ENCODE peak calls at places on chromosomes 7 and 10, in seven cellular contexts. N, C, V, A, L, B and E are unnamed samples.
A peak's percentile ranks its signal among the peaks of the same experiment; 100 is the strongest.

GRCh38 chr7:33043434-33043833 is 19.1 kb downstream of the NT5C3A start:
- DNase-seq in L (no peak), N (no peak), B (no peak), A (no peak), V (no peak), C (no peak), E (no peak)

GRCh38 chr10:28925154-28925663 is 247.9 kb downstream of the BAMBI start:
- DNase-seq in C (no peak), L (no peak), V (no peak), B (no peak), A (no peak), N (no peak), E (no peak)

GRCh38 chr10:63266337-63267327 is 133.5 kb downstream of the NRBF2 start:
- DNase-seq in C (peak; percentile 53), B (peak; percentile 18), N (no peak), V (no peak), L (peak; percentile 62), A (peak; percentile 21), E (peak; percentile 90)

GRCh38 chr7:18421297-18422004 is 74.1 kb upstream of the HDAC9 start:
- DNase-seq in A (no peak), B (no peak), V (no peak), N (no peak), C (no peak), L (peak; percentile 4), E (no peak)

GRCh38 chr7:116525298-116525912 is 569 bp downstream of the CAV1 start:
- DNase-seq in C (peak; percentile 44), A (peak; percentile 52), N (peak; percentile 34), V (peak; percentile 49), B (peak; percentile 74), L (no peak), E (no peak)

GRCh38 chr10:122113161-122113944 is 124.4 kb downstream of the TACC2 start:
- DNase-seq in B (no peak), V (peak; percentile 94), L (no peak), N (peak; percentile 49), C (peak; percentile 67), A (peak; percentile 92), E (no peak)

GRCh38 chr7:128876586-128876977 is 13.9 kb downstream of the ATP6V1F start:
- DNase-seq in N (no peak), C (no peak), V (no peak), A (no peak), B (no peak), L (no peak), E (no peak)

GRCh38 chr10:111091833-111092232 is 15.0 kb downstream of the ADRA2A start:
- DNase-seq in V (no peak), C (no peak), A (no peak), B (no peak), N (no peak), L (no peak), E (no peak)

GRCh38 chr10:33234779-33235178 is 99.7 kb downstream of the NRP1 start:
- DNase-seq in V (peak; percentile 28), L (no peak), B (no peak), C (no peak), N (no peak), A (peak; percentile 50), E (no peak)

GRCh38 chr7:112584290-112584689 is 103.5 kb downstream of the LSMEM1 start:
- DNase-seq in L (no peak), C (no peak), A (no peak), V (no peak), N (no peak), B (no peak), E (no peak)

GRCh38 chr10:108735380-108735779 is 1187.9 kb downstream of the XPNPEP1 start:
- DNase-seq in C (peak; percentile 87), V (no peak), N (no peak), L (no peak), B (no peak), A (peak; percentile 68), E (no peak)

GRCh38 chr10:43970018-43970698 is 321.5 kb upstream of the ZNF32 start:
- DNase-seq in L (no peak), C (no peak), A (no peak), B (no peak), N (no peak), V (no peak), E (no peak)

GRCh38 chr7:7772385-7772784 is 54.0 kb upstream of the RPA3 start:
- DNase-seq in V (no peak), L (peak; percentile 50), B (no peak), C (no peak), N (no peak), A (no peak), E (no peak)

GRCh38 chr10:22086730-22087364 is 83.3 kb upstream of the DNAJC1 start:
- DNase-seq in C (peak; percentile 83), N (peak; percentile 60), V (peak; percentile 15), A (peak; percentile 92), L (no peak), B (no peak), E (no peak)

GRCh38 chr7:73906874-73907273 is 45.9 kb downstream of the TMEM270 start:
- DNase-seq in V (peak; percentile 20), N (no peak), C (no peak), A (no peak), L (no peak), B (no peak), E (no peak)

GRCh38 chr10:13272164-13272571 is 27.7 kb downstream of the PHYH start:
- DNase-seq in L (peak; percentile 94), V (peak; percentile 29), C (no peak), A (peak; percentile 56), N (no peak), B (peak; percentile 76), E (peak; percentile 54)

GRCh38 chr7:45185864-45186250 is 28.3 kb downstream of the RAMP3 start:
- DNase-seq in C (no peak), A (no peak), L (no peak), B (no peak), N (no peak), V (no peak), E (no peak)

GRCh38 chr10:30039567-30039966 is 19.8 kb downstream of the JCAD start:
- DNase-seq in V (peak; percentile 60), L (no peak), A (no peak), B (no peak), N (no peak), C (no peak), E (no peak)

GRCh38 chr7:73721237-73721848 is 1.9 kb upstream of the STX1A start:
- DNase-seq in N (peak; percentile 76), C (peak; percentile 76), B (no peak), V (peak; percentile 25), L (no peak), A (peak; percentile 29), E (no peak)

GRCh38 chr7:22300839-22301238 is 56.1 kb downstream of the RAPGEF5 start:
- DNase-seq in L (no peak), V (no peak), C (no peak), N (no peak), B (no peak), A (no peak), E (no peak)

GRCh38 chr7:133401225-133401624 is 148.3 kb downstream of the EXOC4 start:
- DNase-seq in V (no peak), L (no peak), B (no peak), C (no peak), N (no peak), A (no peak), E (no peak)

DNA sequence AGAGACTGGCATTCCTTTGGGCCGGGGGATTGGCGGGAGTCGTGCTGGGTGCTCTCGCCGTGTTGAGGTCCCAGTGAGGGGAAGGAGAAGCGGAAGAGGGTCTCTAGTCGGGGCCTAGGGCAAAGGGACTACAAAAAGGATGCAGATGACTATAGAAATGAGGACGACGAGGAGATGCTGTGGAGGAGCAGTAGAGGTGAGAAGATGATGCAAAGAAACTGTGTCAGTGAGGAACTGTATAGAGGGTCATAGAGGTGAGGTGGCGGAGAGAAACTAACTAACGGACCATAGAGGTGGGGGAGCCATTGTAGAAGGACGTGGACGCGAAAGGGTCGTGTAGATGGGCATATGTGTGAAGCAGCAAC is 324 bp downstream of the TWNK start:
- DNase-seq in B (peak; percentile 5), L (no peak), N (no peak), A (no peak), C (no peak), V (no peak), E (no peak)
- H3K4me1 ChIP-seq in B (peaks cover 21% of the 10 kb centered on the region), L (peaks cover 38% of the 10 kb centered on the region), N (peaks cover 4% of the 10 kb centered on the region), A (peaks cover 15% of the 10 kb centered on the region), C (peaks cover 30% of the 10 kb centered on the region), V (peaks cover 21% of the 10 kb centered on the region), E (peaks cover 32% of the 10 kb centered on the region)

GRCh38 chr7:140546947-140547346 is 67.6 kb upstream of the MKRN1 start:
- DNase-seq in A (no peak), L (no peak), V (no peak), C (no peak), N (no peak), B (no peak), E (no peak)
- H3K9me2 ChIP-seq in A (no peaks in the 10 kb centered on the region), L (no peaks in the 10 kb centered on the region), V (no peaks in the 10 kb centered on the region), C (no peaks in the 10 kb centered on the region), N (no peaks in the 10 kb centered on the region), B (no peaks in the 10 kb centered on the region), E (no peaks in the 10 kb centered on the region)

DNA sequence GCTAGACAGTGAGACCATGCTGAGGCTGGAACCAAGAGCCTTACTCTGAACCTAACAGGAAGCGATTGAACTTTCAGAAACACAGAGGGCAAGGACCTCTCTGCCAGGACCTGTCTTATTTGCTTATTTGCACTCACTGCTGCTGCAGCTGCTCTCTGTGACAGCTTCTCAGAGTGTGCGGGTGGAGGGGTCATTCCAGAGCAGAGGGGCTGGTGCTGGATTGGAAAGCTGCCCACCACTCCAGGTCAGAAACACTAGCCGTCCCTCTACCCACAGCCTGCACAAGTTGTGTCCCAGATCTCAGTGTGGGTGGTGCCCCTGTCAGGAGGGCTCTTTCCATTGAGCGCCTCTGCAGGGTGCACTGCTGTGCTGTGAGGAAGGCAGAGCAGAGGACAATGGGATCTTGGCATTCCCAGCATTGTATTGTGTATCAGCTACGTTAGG is 126.2 kb downstream of the CCNY start:
- DNase-seq in V (no peak), L (peak; percentile 51), A (no peak), N (no peak), B (peak; percentile 66), C (no peak), E (no peak)
- H3K4me1 ChIP-seq in V (peaks cover 24% of the 10 kb centered on the region), L (peaks cover 24% of the 10 kb centered on the region), A (peaks cover 22% of the 10 kb centered on the region), N (peaks cover 11% of the 10 kb centered on the region), B (peaks cover 13% of the 10 kb centered on the region), C (peaks cover 5% of the 10 kb centered on the region), E (peaks cover 3% of the 10 kb centered on the region)

GRCh38 chr7:131895541-131896173 is 339.2 kb upstream of the PODXL start:
- DNase-seq in N (no peak), V (no peak), L (no peak), C (peak; percentile 95), B (no peak), A (peak; percentile 98), E (no peak)

GRCh38 chr7:131899271-131900030 is 343.0 kb upstream of the PODXL start:
- DNase-seq in V (no peak), C (no peak), B (no peak), A (peak; percentile 29), N (no peak), L (no peak), E (no peak)

GRCh38 chr7:131896189-131896855 is 339.9 kb upstream of the PODXL start:
- DNase-seq in A (no peak), V (no peak), B (no peak), L (no peak), C (no peak), N (no peak), E (no peak)

GRCh38 chr7:131898418-131898817 is 342.0 kb upstream of the PODXL start:
- DNase-seq in L (no peak), B (no peak), C (peak; percentile 15), N (no peak), V (no peak), A (peak; percentile 66), E (no peak)

DNA sequence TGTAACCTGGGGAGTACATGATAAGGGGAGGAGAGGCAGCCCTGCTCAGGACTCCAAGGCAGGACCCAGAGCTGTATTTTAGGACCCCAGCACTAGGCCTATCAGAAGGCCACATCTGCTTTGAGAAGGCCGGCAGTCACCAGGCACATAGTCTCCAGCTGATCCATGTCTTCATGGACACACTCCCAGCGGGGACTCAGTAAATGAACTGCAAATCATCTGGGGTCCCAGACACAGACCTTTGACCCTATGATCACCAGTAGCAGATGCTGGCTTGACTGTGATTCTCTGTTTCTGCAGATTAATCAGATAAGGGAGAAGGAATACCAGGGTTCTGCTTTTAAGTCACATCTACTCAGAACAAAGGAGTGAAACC is 341.4 kb upstream of the PODXL start:
- DNase-seq in B (no peak), L (no peak), N (no peak), C (no peak), A (no peak), V (no peak), E (no peak)
- H3K9me2 ChIP-seq in B (no peaks in the 10 kb centered on the region), L (no peaks in the 10 kb centered on the region), N (no peaks in the 10 kb centered on the region), C (no peaks in the 10 kb centered on the region), A (no peaks in the 10 kb centered on the region), V (no peaks in the 10 kb centered on the region), E (no peaks in the 10 kb centered on the region)